ENCODE peak calls at places on chromosomes 4 and X, in five cellular contexts. L is B cell, D is epithelial cell of esophagus, Q is GM12891, R is H54. C is an unnamed sample.

GRCh38 chr4:113145519-113146291 is 96.3 kb downstream of the ANK2 start:
- DNase-seq in L (no peak), R (no peak), Q (no peak), D (no peak), C (no peak)

GRCh38 chrX:19188566-19188965 is 66.3 kb upstream of the ADGRG2 start:
- DNase-seq in Q (no peak), D (no peak), L (no peak), R (no peak), C (no peak)

GRCh38 chr4:2266181-2266580 is 4.3 kb upstream of the MXD4 start:
- DNase-seq in R (peak; percentile 27), Q (no peak), L (no peak), D (no peak), C (no peak)

GRCh38 chr4:185219551-185220344 is 10.3 kb downstream of the SNX25 start:
- DNase-seq in L (no peak), Q (no peak), D (no peak), R (no peak), C (no peak)

GRCh38 chr4:134024251-134024650 is 177.3 kb downstream of the PABPC4L start:
- DNase-seq in R (no peak), Q (no peak), D (peak; percentile 64), L (no peak), C (no peak)

GRCh38 chrX:132119821-132120220 is 8.0 kb downstream of the FRMD7 start:
- DNase-seq in R (peak; percentile 12), D (peak; percentile 55), L (no peak), Q (no peak), C (no peak)

GRCh38 chr4:175453456-175453855 is 358.6 kb downstream of the GPM6A start:
- DNase-seq in Q (no peak), R (no peak), D (no peak), L (no peak), C (no peak)

GRCh38 chrX:109830704-109831206 is 97.7 kb upstream of the ACSL4 start:
- DNase-seq in L (no peak), Q (no peak), R (no peak), D (no peak), C (no peak)

GRCh38 chr4:53651142-53651720 is 59.9 kb upstream of the LNX1 start:
- DNase-seq in D (peak; percentile 35), L (no peak), R (no peak), Q (no peak), C (no peak)

GRCh38 chr4:118787844-118788380 is 48.0 kb downstream of the SEC24D start:
- DNase-seq in D (no peak), R (no peak), L (no peak), Q (no peak), C (no peak)

GRCh38 chrX:52271212-52271611 is 86.5 kb downstream of the MAGED4 start:
- DNase-seq in D (peak; percentile 3), R (no peak), L (no peak), Q (no peak), C (no peak)

GRCh38 chr4:183636488-183636887 is 22.5 kb downstream of the RWDD4 start:
- DNase-seq in L (no peak), D (peak; percentile 23), R (no peak), Q (no peak), C (no peak)

C was measured in Panc1.